ENCODE peak calls at places on chromosomes 6 and 20, in six cellular contexts. One of them, this sample, is unnamed. For H3K9me3, the result is how much of the 10 kb centered on the place peaks cover.

GRCh38 chr6:137680678-137681346 is 186.2 kb upstream of the TNFAIP3 start:
- DNase-seq in neural progenitor cell: no peak
- DNase-seq in PC-3: peak
- DNase-seq in H9: no peak
- DNase-seq in left ventricle myocardium inferior: no peak
- DNase-seq in tibial nerve: no peak
- DNase-seq in this sample: no peak

GRCh38 chr6:143804835-143805239 is 38.3 kb upstream of the LTV1 start:
- DNase-seq in PC-3: no peak
- DNase-seq in tibial nerve: no peak
- DNase-seq in neural progenitor cell: no peak
- DNase-seq in H9: no peak
- DNase-seq in left ventricle myocardium inferior: no peak
- DNase-seq in this sample: no peak

GRCh38 chr6:141541766-141542324 is 590.9 kb upstream of the GJE1 start:
- DNase-seq in neural progenitor cell: no peak
- DNase-seq in H9: no peak
- DNase-seq in left ventricle myocardium inferior: no peak
- DNase-seq in PC-3: peak
- DNase-seq in tibial nerve: no peak
- DNase-seq in this sample: no peak

GRCh38 chr20:3818155-3819151 is 1.9 kb upstream of the AP5S1 start:
- DNase-seq in PC-3: peak
- DNase-seq in neural progenitor cell: peak
- DNase-seq in tibial nerve: no peak
- DNase-seq in left ventricle myocardium inferior: peak
- DNase-seq in H9: peak
- DNase-seq in this sample: no peak

GRCh38 chr6:15551798-15552197 is 111.0 kb downstream of the DTNBP1 start:
- DNase-seq in PC-3: no peak
- DNase-seq in H9: no peak
- DNase-seq in left ventricle myocardium inferior: no peak
- DNase-seq in tibial nerve: no peak
- DNase-seq in neural progenitor cell: peak
- DNase-seq in this sample: no peak

GRCh38 chr6:35363293-35363750 is 21.0 kb downstream of the PPARD start:
- DNase-seq in PC-3: no peak
- DNase-seq in neural progenitor cell: peak
- DNase-seq in H9: peak
- DNase-seq in left ventricle myocardium inferior: no peak
- DNase-seq in tibial nerve: no peak
- DNase-seq in this sample: no peak

GRCh38 chr6:72217626-72218025 is 331.3 kb downstream of the RIMS1 start:
- DNase-seq in tibial nerve: no peak
- DNase-seq in left ventricle myocardium inferior: no peak
- DNase-seq in PC-3: no peak
- DNase-seq in neural progenitor cell: no peak
- DNase-seq in H9: no peak
- DNase-seq in this sample: no peak

GRCh38 chr6:31420546-31420945 is 17.2 kb downstream of the MICA start:
- DNase-seq in H9: no peak
- DNase-seq in PC-3: no peak
- DNase-seq in left ventricle myocardium inferior: no peak
- DNase-seq in tibial nerve: no peak
- DNase-seq in neural progenitor cell: no peak
- DNase-seq in this sample: no peak

GRCh38 chr20:13681248-13682125 is 42.8 kb upstream of the TASP1 start:
- DNase-seq in tibial nerve: no peak
- DNase-seq in left ventricle myocardium inferior: no peak
- DNase-seq in neural progenitor cell: no peak
- DNase-seq in PC-3: peak
- DNase-seq in H9: no peak
- DNase-seq in this sample: no peak

GRCh38 chr6:25137497-25137896 is 141.7 kb upstream of the CARMIL1 start:
- DNase-seq in H9: no peak
- DNase-seq in left ventricle myocardium inferior: no peak
- DNase-seq in PC-3: no peak
- DNase-seq in neural progenitor cell: no peak
- DNase-seq in tibial nerve: no peak
- DNase-seq in this sample: no peak

GRCh38 chr6:67854098-67854497 is 781.0 kb upstream of the ADGRB3 start:
- DNase-seq in neural progenitor cell: no peak
- DNase-seq in PC-3: peak
- DNase-seq in tibial nerve: no peak
- DNase-seq in H9: no peak
- DNase-seq in left ventricle myocardium inferior: no peak
- DNase-seq in this sample: no peak

GRCh38 chr6:41878961-41879405 is 16.2 kb downstream of the USP49 start:
- DNase-seq in tibial nerve: no peak
- DNase-seq in H9: no peak
- DNase-seq in left ventricle myocardium inferior: no peak
- DNase-seq in neural progenitor cell: no peak
- DNase-seq in PC-3: peak
- DNase-seq in this sample: no peak

GRCh38 chr6:25127433-25127832 is 151.7 kb upstream of the CARMIL1 start:
- DNase-seq in neural progenitor cell: no peak
- DNase-seq in left ventricle myocardium inferior: no peak
- DNase-seq in PC-3: no peak
- DNase-seq in tibial nerve: no peak
- DNase-seq in H9: no peak
- DNase-seq in this sample: no peak

GRCh38 chr6:4320860-4321259 is 185.5 kb upstream of the ECI2 start:
- DNase-seq in tibial nerve: no peak
- DNase-seq in PC-3: peak
- DNase-seq in H9: no peak
- DNase-seq in left ventricle myocardium inferior: no peak
- DNase-seq in neural progenitor cell: no peak
- DNase-seq in this sample: no peak

GRCh38 chr6:26020983-26021349 is 58.4 kb downstream of the TRIM38 start:
- DNase-seq in H9: no peak
- DNase-seq in tibial nerve: no peak
- DNase-seq in neural progenitor cell: peak
- DNase-seq in left ventricle myocardium inferior: peak
- DNase-seq in PC-3: peak
- DNase-seq in this sample: no peak

GRCh38 chr20:37492945-37493344 is 28.1 kb upstream of the NNAT start:
- DNase-seq in PC-3: no peak
- DNase-seq in left ventricle myocardium inferior: no peak
- DNase-seq in H9: no peak
- DNase-seq in neural progenitor cell: no peak
- DNase-seq in tibial nerve: no peak
- DNase-seq in this sample: no peak

GRCh38 chr6:166097914-166098522 is 69.6 kb downstream of the TBXT start:
- DNase-seq in left ventricle myocardium inferior: peak
- DNase-seq in neural progenitor cell: peak
- DNase-seq in PC-3: peak
- DNase-seq in H9: peak
- DNase-seq in tibial nerve: peak
- DNase-seq in this sample: no peak

GRCh38 chr6:41584668-41585205 is 38.6 kb downstream of the FOXP4 start:
- DNase-seq in left ventricle myocardium inferior: no peak
- DNase-seq in neural progenitor cell: peak
- DNase-seq in tibial nerve: no peak
- DNase-seq in PC-3: no peak
- DNase-seq in H9: peak
- DNase-seq in this sample: no peak

GRCh38 chr6:142943746-142944125 is 1.2 kb downstream of the HIVEP2 start:
- DNase-seq in left ventricle myocardium inferior: no peak
- DNase-seq in tibial nerve: no peak
- DNase-seq in PC-3: peak
- DNase-seq in H9: no peak
- DNase-seq in neural progenitor cell: peak
- DNase-seq in this sample: no peak

GRCh38 chr6:35954335-35954734 is 33.4 kb upstream of the SRPK1 start:
- DNase-seq in H9: no peak
- DNase-seq in neural progenitor cell: no peak
- DNase-seq in tibial nerve: no peak
- DNase-seq in PC-3: no peak
- DNase-seq in left ventricle myocardium inferior: no peak
- DNase-seq in this sample: no peak

GRCh38 chr6:106820412-106820852 is 154.1 kb downstream of the CD24 start:
- DNase-seq in tibial nerve: no peak
- DNase-seq in left ventricle myocardium inferior: no peak
- DNase-seq in PC-3: peak
- DNase-seq in H9: no peak
- DNase-seq in neural progenitor cell: no peak
- DNase-seq in this sample: no peak

GRCh38 chr6:129755787-129756186 is 45.8 kb upstream of the ARHGAP18 start:
- DNase-seq in tibial nerve: no peak
- DNase-seq in left ventricle myocardium inferior: no peak
- DNase-seq in neural progenitor cell: no peak
- DNase-seq in PC-3: no peak
- DNase-seq in H9: no peak
- DNase-seq in this sample: no peak

GRCh38 chr6:40586369-40586768 is 795 bp downstream of the LRFN2 start:
- DNase-seq in H9: no peak
- DNase-seq in left ventricle myocardium inferior: no peak
- DNase-seq in neural progenitor cell: no peak
- DNase-seq in tibial nerve: no peak
- DNase-seq in PC-3: no peak
- DNase-seq in this sample: no peak

GRCh38 chr6:11609324-11610071 is 71.9 kb downstream of the TMEM170B start:
- DNase-seq in H9: no peak
- DNase-seq in tibial nerve: no peak
- DNase-seq in PC-3: peak
- DNase-seq in neural progenitor cell: peak
- DNase-seq in left ventricle myocardium inferior: peak
- DNase-seq in this sample: peak

GRCh38 chr6:148146717-148147116 is 195.9 kb upstream of the SASH1 start:
- DNase-seq in left ventricle myocardium inferior: no peak
- DNase-seq in tibial nerve: no peak
- DNase-seq in PC-3: peak
- DNase-seq in H9: no peak
- DNase-seq in neural progenitor cell: no peak
- DNase-seq in this sample: no peak

GRCh38 chr6:35181933-35182612 is 31.7 kb upstream of the SCUBE3 start:
- DNase-seq in PC-3: peak
- DNase-seq in left ventricle myocardium inferior: peak
- DNase-seq in neural progenitor cell: peak
- DNase-seq in H9: peak
- DNase-seq in tibial nerve: peak
- DNase-seq in this sample: peak

GRCh38 chr20:21100590-21101452 is 5.3 kb downstream of the LINC00237 start:
- DNase-seq in tibial nerve: no peak
- DNase-seq in neural progenitor cell: peak
- DNase-seq in H9: peak
- DNase-seq in PC-3: no peak
- DNase-seq in left ventricle myocardium inferior: no peak
- DNase-seq in this sample: no peak

GRCh38 chr6:75368151-75368779 is 83.7 kb upstream of the TMEM30A start:
- DNase-seq in left ventricle myocardium inferior: no peak
- DNase-seq in H9: peak
- DNase-seq in PC-3: peak
- DNase-seq in tibial nerve: no peak
- DNase-seq in neural progenitor cell: peak
- DNase-seq in this sample: no peak

GRCh38 chr20:17909745-17910345 is 58.7 kb downstream of the SNX5 start:
- DNase-seq in PC-3: no peak
- DNase-seq in left ventricle myocardium inferior: no peak
- DNase-seq in tibial nerve: no peak
- DNase-seq in neural progenitor cell: no peak
- DNase-seq in H9: no peak
- DNase-seq in this sample: peak

GRCh38 chr6:105620878-105621277 is 218.0 kb upstream of the PREP start:
- DNase-seq in tibial nerve: no peak
- DNase-seq in PC-3: no peak
- DNase-seq in neural progenitor cell: no peak
- DNase-seq in H9: no peak
- DNase-seq in left ventricle myocardium inferior: no peak
- DNase-seq in this sample: no peak

GRCh38 chr6:158536891-158537798 is 22.7 kb upstream of the TMEM181 start:
- DNase-seq in PC-3: peak
- DNase-seq in left ventricle myocardium inferior: no peak
- DNase-seq in neural progenitor cell: peak
- DNase-seq in H9: peak
- DNase-seq in tibial nerve: no peak
- DNase-seq in this sample: no peak
- TF ChIP-seq CTCF in PC-3: no peak
- TF ChIP-seq CTCF in left ventricle myocardium inferior: no peak
- TF ChIP-seq CTCF in neural progenitor cell: no peak
- TF ChIP-seq CTCF in H9: peak
- TF ChIP-seq CTCF in tibial nerve: no peak
- TF ChIP-seq CTCF in this sample: no peak

GRCh38 chr20:52683761-52684160 is 288.4 kb upstream of the TSHZ2 start:
- DNase-seq in H9: no peak
- DNase-seq in left ventricle myocardium inferior: no peak
- DNase-seq in PC-3: no peak
- DNase-seq in neural progenitor cell: no peak
- DNase-seq in tibial nerve: no peak
- DNase-seq in this sample: no peak
- H3K9me3 ChIP-seq in H9: under half
- H3K9me3 ChIP-seq in left ventricle myocardium inferior: under half
- H3K9me3 ChIP-seq in PC-3: under half
- H3K9me3 ChIP-seq in neural progenitor cell: under half
- H3K9me3 ChIP-seq in tibial nerve: under half
- H3K9me3 ChIP-seq in this sample: under half

GRCh38 chr6:113633638-113634037 is 223.5 kb upstream of the MARCKS start:
- DNase-seq in PC-3: no peak
- DNase-seq in H9: no peak
- DNase-seq in tibial nerve: no peak
- DNase-seq in left ventricle myocardium inferior: no peak
- DNase-seq in neural progenitor cell: no peak
- DNase-seq in this sample: no peak
- H3K27ac ChIP-seq in PC-3: peak
- H3K27ac ChIP-seq in H9: no peak
- H3K27ac ChIP-seq in tibial nerve: no peak
- H3K27ac ChIP-seq in left ventricle myocardium inferior: no peak
- H3K27ac ChIP-seq in neural progenitor cell: no peak
- H3K27ac ChIP-seq in this sample: no peak

GRCh38 chr6:1687402-1687801 is 77.7 kb downstream of the FOXC1 start:
- DNase-seq in H9: no peak
- DNase-seq in tibial nerve: no peak
- DNase-seq in left ventricle myocardium inferior: no peak
- DNase-seq in neural progenitor cell: no peak
- DNase-seq in PC-3: no peak
- DNase-seq in this sample: no peak

GRCh38 chr6:1688396-1688795 is 78.7 kb downstream of the FOXC1 start:
- DNase-seq in H9: no peak
- DNase-seq in left ventricle myocardium inferior: no peak
- DNase-seq in neural progenitor cell: no peak
- DNase-seq in PC-3: no peak
- DNase-seq in tibial nerve: no peak
- DNase-seq in this sample: no peak

GRCh38 chr6:1689141-1689540 is 79.4 kb downstream of the FOXC1 start:
- DNase-seq in tibial nerve: no peak
- DNase-seq in H9: no peak
- DNase-seq in neural progenitor cell: no peak
- DNase-seq in left ventricle myocardium inferior: no peak
- DNase-seq in PC-3: peak
- DNase-seq in this sample: no peak

GRCh38 chr6:1686117-1687098 is 76.7 kb downstream of the FOXC1 start:
- DNase-seq in PC-3: peak
- DNase-seq in H9: no peak
- DNase-seq in left ventricle myocardium inferior: peak
- DNase-seq in tibial nerve: no peak
- DNase-seq in neural progenitor cell: no peak
- DNase-seq in this sample: peak
- TF ChIP-seq CTCF in PC-3: peak
- TF ChIP-seq CTCF in H9: peak
- TF ChIP-seq CTCF in left ventricle myocardium inferior: peak
- TF ChIP-seq CTCF in tibial nerve: no peak
- TF ChIP-seq CTCF in neural progenitor cell: peak
- TF ChIP-seq CTCF in this sample: peak

GRCh38 chr20:15387228-15387627 is 1049.8 kb upstream of the FLRT3 start:
- DNase-seq in H9: no peak
- DNase-seq in tibial nerve: no peak
- DNase-seq in PC-3: no peak
- DNase-seq in neural progenitor cell: no peak
- DNase-seq in left ventricle myocardium inferior: no peak
- DNase-seq in this sample: no peak
- H3K9me3 ChIP-seq in H9: under half
- H3K9me3 ChIP-seq in tibial nerve: under half
- H3K9me3 ChIP-seq in PC-3: under half
- H3K9me3 ChIP-seq in neural progenitor cell: under half
- H3K9me3 ChIP-seq in left ventricle myocardium inferior: under half
- H3K9me3 ChIP-seq in this sample: under half